ENCODE peak calls at places on chromosomes 5 and 9, in eight cellular contexts. E is A549, Q is prostate gland, U is body of pancreas, J is uterus, A is GM12878, T is breast epithelium, Z is K562. M is an unnamed sample.

GRCh38 chr5:133285583-133286021 is 233.8 kb downstream of the HSPA4 start:
- DNase-seq in E (peak; percentile 46), Q (no peak), U (peak; percentile 43), J (no peak), A (no peak), T (no peak), Z (no peak), M (peak; percentile 9)

GRCh38 chr5:756171-756570 is 28.4 kb downstream of the ZDHHC11B start:
- DNase-seq in E (no peak), Q (no peak), U (no peak), J (peak; percentile 24), A (no peak), T (no peak), Z (no peak), M (no peak)

GRCh38 chr5:125826214-125826613 is 597.0 kb upstream of the GRAMD2B start:
- DNase-seq in E (no peak), Q (no peak), U (no peak), J (no peak), A (no peak), T (no peak), Z (no peak), M (no peak)

GRCh38 chr5:10596886-10597451 is 33.1 kb downstream of the ANKRD33B start:
- DNase-seq in E (no peak), Q (no peak), U (no peak), J (no peak), A (no peak), T (no peak), Z (no peak), M (no peak)

GRCh38 chr5:33401482-33402390 is 39.0 kb upstream of the TARS1 start:
- DNase-seq in E (no peak), Q (no peak), U (no peak), J (no peak), A (no peak), T (no peak), Z (no peak), M (peak; percentile 74)

GRCh38 chr5:130398825-130399224 is 494.6 kb downstream of the CHSY3 start:
- DNase-seq in E (no peak), Q (no peak), U (no peak), J (no peak), A (no peak), T (no peak), Z (no peak), M (no peak)

GRCh38 chr5:125376059-125376641 is 629.7 kb upstream of the ZNF608 start:
- DNase-seq in E (no peak), Q (no peak), U (no peak), J (no peak), A (no peak), T (no peak), Z (no peak), M (no peak)

GRCh38 chr9:133784731-133785561 is 46.8 kb upstream of the SARDH start:
- DNase-seq in E (no peak), Q (no peak), U (no peak), J (no peak), A (no peak), T (no peak), Z (no peak), M (no peak)

GRCh38 chr9:131259916-131260597 is 16.3 kb downstream of the FAM78A start:
- DNase-seq in E (no peak), Q (no peak), U (no peak), J (no peak), A (no peak), T (no peak), Z (peak; percentile 16), M (no peak)

GRCh38 chr5:76836181-76836580 is 13.6 kb upstream of the S100Z start:
- DNase-seq in E (no peak), Q (no peak), U (no peak), J (no peak), A (no peak), T (no peak), Z (no peak), M (peak; percentile 24)

GRCh38 chr9:101081641-101082040 is 53.1 kb downstream of the PLPPR1 start:
- DNase-seq in E (no peak), Q (no peak), U (no peak), J (no peak), A (no peak), T (no peak), Z (no peak), M (no peak)

GRCh38 chr9:134785325-134786108 is 95.1 kb upstream of the FCN2 start:
- DNase-seq in E (no peak), Q (no peak), U (peak; percentile 7), J (no peak), A (no peak), T (no peak), Z (no peak), M (no peak)

GRCh38 chr9:134794726-134795370 is 85.8 kb upstream of the FCN2 start:
- DNase-seq in E (no peak), Q (no peak), U (no peak), J (no peak), A (no peak), T (no peak), Z (no peak), M (no peak)

GRCh38 chr9:29799227-29799626 is 2225.9 kb upstream of the C9orf72 start:
- DNase-seq in E (no peak), Q (no peak), U (no peak), J (no peak), A (no peak), T (no peak), Z (no peak), M (no peak)

GRCh38 chr5:43061352-43061751 is 21.2 kb upstream of the ANXA2R start:
- DNase-seq in E (no peak), Q (no peak), U (no peak), J (no peak), A (no peak), T (no peak), Z (no peak), M (no peak)

GRCh38 chr5:169201597-169201996 is 99.3 kb downstream of the SLIT3 start:
- DNase-seq in E (no peak), Q (no peak), U (no peak), J (no peak), A (no peak), T (no peak), Z (peak; percentile 5), M (no peak)

GRCh38 chr5:36060516-36060885 is 6.2 kb downstream of the UGT3A2 start:
- DNase-seq in E (peak; percentile 13), Q (no peak), U (no peak), J (no peak), A (no peak), T (no peak), Z (peak; percentile 22), M (no peak)

GRCh38 chr5:177396086-177396485 is 4.4 kb downstream of the PFN3 start:
- DNase-seq in E (no peak), Q (no peak), U (no peak), J (no peak), A (no peak), T (no peak), Z (no peak), M (no peak)

GRCh38 chr5:35087971-35088370 is 40.2 kb upstream of the AGXT2 start:
- DNase-seq in E (no peak), Q (no peak), U (no peak), J (peak; percentile 30), A (no peak), T (no peak), Z (no peak), M (no peak)

GRCh38 chr5:149162401-149163084 is 21.2 kb downstream of the ABLIM3 start:
- DNase-seq in E (no peak), Q (no peak), U (no peak), J (no peak), A (peak; percentile 11), T (no peak), Z (no peak), M (no peak)
- TF ChIP-seq POLR2A in E (no peak), Q (no peak), U (no peak), J (no peak), A (no peak), T (no peak), Z (no peak), M (no peak)

GRCh38 chr5:82642313-82642712 is 364.2 kb upstream of the RPS23 start:
- DNase-seq in E (no peak), Q (no peak), U (no peak), J (no peak), A (no peak), T (no peak), Z (no peak), M (no peak)
- H3K9me3 ChIP-seq in E (no peaks in the 10 kb centered on the region), Q (no peaks in the 10 kb centered on the region), U (no peaks in the 10 kb centered on the region), J (no peaks in the 10 kb centered on the region), A (no peaks in the 10 kb centered on the region), T (no peaks in the 10 kb centered on the region), Z (no peaks in the 10 kb centered on the region), M (no peaks in the 10 kb centered on the region)

GRCh38 chr5:83494666-83495065 is 23.1 kb downstream of the VCAN start:
- DNase-seq in E (no peak), Q (no peak), U (no peak), J (no peak), A (no peak), T (no peak), Z (no peak), M (no peak)

GRCh38 chr5:83493644-83494043 is 22.1 kb downstream of the VCAN start:
- DNase-seq in E (no peak), Q (no peak), U (no peak), J (no peak), A (no peak), T (no peak), Z (no peak), M (no peak)

GRCh38 chr5:83494102-83494620 is 22.6 kb downstream of the VCAN start:
- DNase-seq in E (no peak), Q (no peak), U (no peak), J (no peak), A (no peak), T (no peak), Z (no peak), M (no peak)

GRCh38 chr5:83498585-83498984 is 27.0 kb downstream of the VCAN start:
- DNase-seq in E (no peak), Q (no peak), U (no peak), J (no peak), A (no peak), T (no peak), Z (no peak), M (no peak)

DNA sequence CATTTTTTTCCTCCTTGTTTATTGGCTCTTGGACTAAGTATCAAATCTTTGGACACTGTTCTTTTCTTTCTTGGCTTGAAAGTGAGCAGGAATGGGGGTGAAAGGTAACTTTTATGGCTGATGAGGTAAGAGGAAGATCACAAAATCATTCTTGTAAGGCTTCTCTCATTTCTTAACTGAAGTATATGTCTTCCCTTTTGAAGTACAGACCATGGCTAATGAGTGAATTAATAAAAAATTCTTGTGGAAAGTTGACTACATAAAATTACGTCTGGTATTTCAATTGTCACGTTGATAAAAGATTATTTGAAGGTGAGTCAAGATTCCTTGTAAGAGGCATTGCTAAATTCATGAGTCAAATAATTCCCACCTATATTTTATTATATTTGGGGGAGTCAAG is 25.1 kb downstream of the VCAN start:
- DNase-seq in E (no peak), Q (no peak), U (no peak), J (no peak), A (no peak), T (no peak), Z (no peak), M (no peak)
- TF ChIP-seq POLR2A in E (no peak), Q (no peak), U (no peak), J (no peak), A (no peak), T (no peak), Z (no peak), M (no peak)

DNA sequence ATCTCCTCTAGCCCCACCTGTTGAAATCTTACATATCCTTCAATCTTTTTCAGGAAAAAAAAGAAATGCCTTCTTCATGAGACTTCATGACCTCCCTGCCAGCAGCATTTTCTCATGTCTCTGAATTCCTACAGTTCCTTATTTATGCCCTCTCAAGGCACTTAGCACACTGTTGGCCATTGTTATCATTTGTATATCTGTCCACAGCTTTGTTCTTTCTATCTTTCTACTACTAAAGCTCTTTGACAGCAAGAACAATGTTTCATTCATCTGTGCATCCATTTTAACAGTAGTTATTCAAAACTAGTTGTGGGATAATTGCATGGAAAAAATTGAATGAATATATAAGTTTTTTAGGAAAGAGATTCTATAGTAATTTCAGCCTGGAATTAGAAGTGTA is 20.9 kb upstream of the GZMA start:
- DNase-seq in E (no peak), Q (no peak), U (no peak), J (no peak), A (no peak), T (no peak), Z (no peak), M (no peak)
- H3K9me3 ChIP-seq in E (peaks cover 5% of the 10 kb centered on the region), Q (no peaks in the 10 kb centered on the region), U (peaks cover 5% of the 10 kb centered on the region), J (no peaks in the 10 kb centered on the region), A (no peaks in the 10 kb centered on the region), T (peaks cover 22% of the 10 kb centered on the region), Z (no peaks in the 10 kb centered on the region), M (no peaks in the 10 kb centered on the region)

M was measured in endothelial cell of umbilical vein.